ENCODE peak calls at places on chromosomes 6 and 20, in nine cellular contexts. One of them, this sample, is unnamed. For H3K4me1, the result is how much of the 10 kb centered on the place peaks cover.

GRCh38 chr20:49424536-49424935 is 57.9 kb downstream of the KCNB1 start:
- DNase-seq in upper lobe of left lung: no peak
- DNase-seq in prostate gland: no peak
- DNase-seq in SK-N-SH: peak
- DNase-seq in HCT116: no peak
- DNase-seq in sigmoid colon: peak
- DNase-seq in stomach: no peak
- DNase-seq in Panc1: no peak
- DNase-seq in GM23338: peak
- DNase-seq in this sample: no peak

GRCh38 chr20:1062334-1063015 is 55.9 kb upstream of the PSMF1 start:
- DNase-seq in GM23338: peak
- DNase-seq in upper lobe of left lung: no peak
- DNase-seq in HCT116: no peak
- DNase-seq in SK-N-SH: no peak
- DNase-seq in sigmoid colon: no peak
- DNase-seq in prostate gland: peak
- DNase-seq in Panc1: no peak
- DNase-seq in stomach: peak
- DNase-seq in this sample: peak

GRCh38 chr6:144762450-144762849 is 477.3 kb downstream of the UTRN start:
- DNase-seq in prostate gland: no peak
- DNase-seq in upper lobe of left lung: no peak
- DNase-seq in SK-N-SH: no peak
- DNase-seq in GM23338: no peak
- DNase-seq in stomach: no peak
- DNase-seq in HCT116: no peak
- DNase-seq in Panc1: no peak
- DNase-seq in sigmoid colon: no peak
- DNase-seq in this sample: no peak

GRCh38 chr6:90295854-90296345 is 743 bp downstream of the BACH2 start:
- DNase-seq in GM23338: peak
- DNase-seq in Panc1: no peak
- DNase-seq in prostate gland: peak
- DNase-seq in sigmoid colon: peak
- DNase-seq in HCT116: no peak
- DNase-seq in upper lobe of left lung: peak
- DNase-seq in stomach: peak
- DNase-seq in SK-N-SH: peak
- DNase-seq in this sample: no peak

GRCh38 chr6:10140824-10141223 is 274.1 kb downstream of the TFAP2A start:
- DNase-seq in stomach: no peak
- DNase-seq in Panc1: no peak
- DNase-seq in prostate gland: no peak
- DNase-seq in SK-N-SH: no peak
- DNase-seq in sigmoid colon: no peak
- DNase-seq in GM23338: no peak
- DNase-seq in HCT116: no peak
- DNase-seq in upper lobe of left lung: no peak
- DNase-seq in this sample: no peak

GRCh38 chr6:21026576-21027273 is 492.5 kb downstream of the CDKAL1 start:
- DNase-seq in upper lobe of left lung: no peak
- DNase-seq in sigmoid colon: no peak
- DNase-seq in prostate gland: no peak
- DNase-seq in HCT116: no peak
- DNase-seq in SK-N-SH: no peak
- DNase-seq in stomach: no peak
- DNase-seq in GM23338: no peak
- DNase-seq in Panc1: no peak
- DNase-seq in this sample: no peak

GRCh38 chr20:63501818-63502670 is 3.2 kb upstream of the EEF1A2 start:
- DNase-seq in sigmoid colon: peak
- DNase-seq in upper lobe of left lung: no peak
- DNase-seq in HCT116: no peak
- DNase-seq in GM23338: peak
- DNase-seq in Panc1: no peak
- DNase-seq in SK-N-SH: peak
- DNase-seq in prostate gland: no peak
- DNase-seq in stomach: no peak
- DNase-seq in this sample: no peak

GRCh38 chr6:126033696-126034095 is 47.4 kb downstream of the TRMT11 start:
- DNase-seq in upper lobe of left lung: peak
- DNase-seq in sigmoid colon: peak
- DNase-seq in prostate gland: peak
- DNase-seq in SK-N-SH: peak
- DNase-seq in HCT116: no peak
- DNase-seq in stomach: no peak
- DNase-seq in GM23338: peak
- DNase-seq in Panc1: no peak
- DNase-seq in this sample: no peak

GRCh38 chr20:60008130-60008808 is 50.0 kb downstream of the CDH26 start:
- DNase-seq in sigmoid colon: no peak
- DNase-seq in SK-N-SH: no peak
- DNase-seq in GM23338: no peak
- DNase-seq in Panc1: no peak
- DNase-seq in upper lobe of left lung: peak
- DNase-seq in prostate gland: no peak
- DNase-seq in HCT116: no peak
- DNase-seq in stomach: no peak
- DNase-seq in this sample: peak

GRCh38 chr6:36349240-36349639 is 12.6 kb upstream of the BNIP5 start:
- DNase-seq in sigmoid colon: no peak
- DNase-seq in GM23338: no peak
- DNase-seq in Panc1: no peak
- DNase-seq in SK-N-SH: no peak
- DNase-seq in stomach: no peak
- DNase-seq in prostate gland: peak
- DNase-seq in HCT116: no peak
- DNase-seq in upper lobe of left lung: no peak
- DNase-seq in this sample: no peak

DNA sequence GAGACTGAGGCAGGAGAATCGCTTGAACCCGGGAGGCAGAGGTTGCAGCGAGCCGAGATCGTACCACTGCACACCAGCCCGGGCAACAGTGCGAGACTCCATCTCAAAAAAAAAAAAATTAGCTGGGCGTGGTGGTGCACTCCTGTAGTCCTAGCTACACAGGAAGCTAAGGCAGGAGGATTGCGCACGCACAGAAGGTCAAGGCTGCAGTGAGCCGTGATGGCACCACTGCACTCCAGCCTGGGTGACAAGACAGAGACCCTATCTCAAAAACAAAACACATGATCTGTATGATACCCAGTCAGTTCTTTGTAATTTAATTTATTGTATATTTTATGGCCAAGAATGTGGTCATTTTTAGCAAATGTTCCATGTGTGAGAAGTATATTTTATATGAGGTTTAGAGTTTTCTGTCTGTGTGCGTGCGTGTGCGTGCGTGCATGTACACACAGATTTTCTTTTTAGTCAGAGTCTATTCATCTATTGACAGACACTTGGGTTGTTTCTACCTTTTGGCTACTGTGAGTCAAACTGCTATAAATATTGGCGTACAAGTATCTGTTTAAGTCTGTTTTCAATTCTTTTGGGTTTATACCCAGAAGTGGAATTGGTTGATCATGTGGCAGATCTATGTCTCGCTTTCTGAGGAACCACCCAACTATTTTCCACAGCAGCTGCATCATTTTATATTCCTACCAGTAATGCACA is 22.2 kb upstream of the MYL9 start:
- DNase-seq in upper lobe of left lung: no peak
- DNase-seq in stomach: no peak
- DNase-seq in HCT116: no peak
- DNase-seq in Panc1: no peak
- DNase-seq in GM23338: no peak
- DNase-seq in SK-N-SH: no peak
- DNase-seq in sigmoid colon: no peak
- DNase-seq in prostate gland: no peak
- DNase-seq in this sample: no peak
- H3K4me1 ChIP-seq in upper lobe of left lung: under half
- H3K4me1 ChIP-seq in stomach: under half
- H3K4me1 ChIP-seq in HCT116: under half
- H3K4me1 ChIP-seq in Panc1: under half
- H3K4me1 ChIP-seq in GM23338: under half
- H3K4me1 ChIP-seq in SK-N-SH: under half
- H3K4me1 ChIP-seq in sigmoid colon: under half
- H3K4me1 ChIP-seq in prostate gland: under half
- H3K4me1 ChIP-seq in this sample: under half

GRCh38 chr20:48324744-48325143 is 503.1 kb downstream of the PREX1 start:
- DNase-seq in Panc1: no peak
- DNase-seq in HCT116: no peak
- DNase-seq in upper lobe of left lung: no peak
- DNase-seq in stomach: no peak
- DNase-seq in SK-N-SH: no peak
- DNase-seq in sigmoid colon: no peak
- DNase-seq in prostate gland: no peak
- DNase-seq in GM23338: no peak
- DNase-seq in this sample: no peak

GRCh38 chr20:48326434-48326691 is 501.4 kb downstream of the PREX1 start:
- DNase-seq in SK-N-SH: no peak
- DNase-seq in sigmoid colon: no peak
- DNase-seq in stomach: no peak
- DNase-seq in HCT116: no peak
- DNase-seq in GM23338: no peak
- DNase-seq in prostate gland: no peak
- DNase-seq in Panc1: no peak
- DNase-seq in upper lobe of left lung: no peak
- DNase-seq in this sample: no peak

GRCh38 chr20:48326868-48327267 is 500.9 kb downstream of the PREX1 start:
- DNase-seq in upper lobe of left lung: no peak
- DNase-seq in SK-N-SH: no peak
- DNase-seq in sigmoid colon: no peak
- DNase-seq in HCT116: no peak
- DNase-seq in stomach: no peak
- DNase-seq in GM23338: no peak
- DNase-seq in Panc1: no peak
- DNase-seq in prostate gland: no peak
- DNase-seq in this sample: no peak

GRCh38 chr20:48329216-48329615 is 498.6 kb downstream of the PREX1 start:
- DNase-seq in stomach: no peak
- DNase-seq in HCT116: no peak
- DNase-seq in prostate gland: no peak
- DNase-seq in upper lobe of left lung: no peak
- DNase-seq in GM23338: no peak
- DNase-seq in Panc1: no peak
- DNase-seq in SK-N-SH: no peak
- DNase-seq in sigmoid colon: no peak
- DNase-seq in this sample: no peak

GRCh38 chr20:48325656-48326433 is 502.0 kb downstream of the PREX1 start:
- DNase-seq in upper lobe of left lung: no peak
- DNase-seq in prostate gland: no peak
- DNase-seq in SK-N-SH: no peak
- DNase-seq in Panc1: no peak
- DNase-seq in sigmoid colon: no peak
- DNase-seq in stomach: no peak
- DNase-seq in HCT116: no peak
- DNase-seq in GM23338: no peak
- DNase-seq in this sample: no peak
- TF ChIP-seq POLR2AphosphoS5 in upper lobe of left lung: no peak
- TF ChIP-seq POLR2AphosphoS5 in prostate gland: no peak
- TF ChIP-seq POLR2AphosphoS5 in SK-N-SH: no peak
- TF ChIP-seq POLR2AphosphoS5 in Panc1: no peak
- TF ChIP-seq POLR2AphosphoS5 in sigmoid colon: no peak
- TF ChIP-seq POLR2AphosphoS5 in stomach: no peak
- TF ChIP-seq POLR2AphosphoS5 in HCT116: no peak
- TF ChIP-seq POLR2AphosphoS5 in GM23338: no peak
- TF ChIP-seq POLR2AphosphoS5 in this sample: no peak

DNA sequence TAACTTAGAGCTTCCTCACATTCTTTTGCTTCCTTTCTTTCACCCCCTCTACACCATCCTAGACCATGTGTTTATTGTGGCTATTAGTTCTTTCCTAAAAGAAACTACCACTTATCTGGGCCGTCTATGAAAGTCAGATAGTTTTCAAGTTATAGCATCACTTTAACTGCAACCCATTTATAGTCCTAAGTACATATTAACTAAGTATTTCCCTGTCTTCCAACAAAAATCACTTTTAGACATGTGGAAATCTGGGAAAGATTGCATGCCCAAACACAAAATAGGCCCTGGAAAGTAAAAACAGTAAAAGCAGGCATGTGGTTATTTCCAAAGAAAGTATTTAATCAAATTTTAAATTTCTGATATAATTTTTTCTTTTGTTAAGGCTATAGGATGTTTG is 5.5 kb downstream of the MYLIP start:
- DNase-seq in SK-N-SH: no peak
- DNase-seq in prostate gland: no peak
- DNase-seq in HCT116: no peak
- DNase-seq in upper lobe of left lung: no peak
- DNase-seq in Panc1: no peak
- DNase-seq in sigmoid colon: no peak
- DNase-seq in stomach: no peak
- DNase-seq in GM23338: no peak
- DNase-seq in this sample: no peak
- H3K4me1 ChIP-seq in SK-N-SH: half or more
- H3K4me1 ChIP-seq in prostate gland: under half
- H3K4me1 ChIP-seq in HCT116: under half
- H3K4me1 ChIP-seq in upper lobe of left lung: half or more
- H3K4me1 ChIP-seq in Panc1: under half
- H3K4me1 ChIP-seq in sigmoid colon: under half
- H3K4me1 ChIP-seq in stomach: half or more
- H3K4me1 ChIP-seq in GM23338: under half
- H3K4me1 ChIP-seq in this sample: half or more

GRCh38 chr6:17923401-17923863 is 64.0 kb downstream of the KIF13A start:
- DNase-seq in sigmoid colon: no peak
- DNase-seq in HCT116: no peak
- DNase-seq in GM23338: no peak
- DNase-seq in Panc1: no peak
- DNase-seq in prostate gland: no peak
- DNase-seq in SK-N-SH: no peak
- DNase-seq in upper lobe of left lung: no peak
- DNase-seq in stomach: no peak
- DNase-seq in this sample: no peak
- TF ChIP-seq POLR2AphosphoS5 in sigmoid colon: no peak
- TF ChIP-seq POLR2AphosphoS5 in HCT116: no peak
- TF ChIP-seq POLR2AphosphoS5 in GM23338: no peak
- TF ChIP-seq POLR2AphosphoS5 in Panc1: no peak
- TF ChIP-seq POLR2AphosphoS5 in prostate gland: no peak
- TF ChIP-seq POLR2AphosphoS5 in SK-N-SH: no peak
- TF ChIP-seq POLR2AphosphoS5 in upper lobe of left lung: no peak
- TF ChIP-seq POLR2AphosphoS5 in stomach: no peak
- TF ChIP-seq POLR2AphosphoS5 in this sample: no peak

GRCh38 chr6:167125405-167125804 is 2.5 kb downstream of the CCR6 start:
- DNase-seq in stomach: no peak
- DNase-seq in SK-N-SH: no peak
- DNase-seq in HCT116: no peak
- DNase-seq in Panc1: no peak
- DNase-seq in upper lobe of left lung: no peak
- DNase-seq in GM23338: no peak
- DNase-seq in prostate gland: no peak
- DNase-seq in sigmoid colon: no peak
- DNase-seq in this sample: no peak
- H3K4me1 ChIP-seq in stomach: under half
- H3K4me1 ChIP-seq in SK-N-SH: under half
- H3K4me1 ChIP-seq in HCT116: under half
- H3K4me1 ChIP-seq in Panc1: under half
- H3K4me1 ChIP-seq in upper lobe of left lung: under half
- H3K4me1 ChIP-seq in GM23338: under half
- H3K4me1 ChIP-seq in prostate gland: under half
- H3K4me1 ChIP-seq in sigmoid colon: under half
- H3K4me1 ChIP-seq in this sample: under half

GRCh38 chr6:51684603-51685002 is 402.8 kb downstream of the PKHD1 start:
- DNase-seq in HCT116: no peak
- DNase-seq in upper lobe of left lung: no peak
- DNase-seq in SK-N-SH: no peak
- DNase-seq in GM23338: no peak
- DNase-seq in sigmoid colon: no peak
- DNase-seq in prostate gland: no peak
- DNase-seq in Panc1: no peak
- DNase-seq in stomach: no peak
- DNase-seq in this sample: no peak
- TF ChIP-seq POLR2AphosphoS5 in HCT116: no peak
- TF ChIP-seq POLR2AphosphoS5 in upper lobe of left lung: no peak
- TF ChIP-seq POLR2AphosphoS5 in SK-N-SH: no peak
- TF ChIP-seq POLR2AphosphoS5 in GM23338: no peak
- TF ChIP-seq POLR2AphosphoS5 in sigmoid colon: no peak
- TF ChIP-seq POLR2AphosphoS5 in prostate gland: no peak
- TF ChIP-seq POLR2AphosphoS5 in Panc1: no peak
- TF ChIP-seq POLR2AphosphoS5 in stomach: no peak
- TF ChIP-seq POLR2AphosphoS5 in this sample: no peak